ENCODE peak calls at places on chromosomes 6 and 20, in six cellular contexts. One of them, this sample, is unnamed.
A peak's percentile ranks its signal among the peaks of the same experiment; 100 is the strongest.

GRCh38 chr6:114131943-114132342 is 161.0 kb upstream of the HDAC2 start:
- DNase-seq in cardiac muscle cell: no peak
- DNase-seq in AG09309: no peak
- DNase-seq in PC-9: no peak
- DNase-seq in IMR-90: no peak
- DNase-seq in osteoblast: no peak
- DNase-seq in this sample: no peak

GRCh38 chr6:46998436-46999017 is 43.6 kb downstream of the ADGRF1 start:
- DNase-seq in osteoblast: no peak
- DNase-seq in IMR-90: no peak
- DNase-seq in cardiac muscle cell: no peak
- DNase-seq in AG09309: no peak
- DNase-seq in PC-9: peak; percentile 8
- DNase-seq in this sample: no peak

GRCh38 chr20:49054032-49054643 is 8.0 kb downstream of the CSE1L start:
- DNase-seq in AG09309: no peak
- DNase-seq in osteoblast: no peak
- DNase-seq in PC-9: no peak
- DNase-seq in IMR-90: no peak
- DNase-seq in cardiac muscle cell: no peak
- DNase-seq in this sample: peak; percentile 50

GRCh38 chr6:84123186-84123585 is 89.6 kb downstream of the MRAP2 start:
- DNase-seq in IMR-90: no peak
- DNase-seq in cardiac muscle cell: no peak
- DNase-seq in osteoblast: no peak
- DNase-seq in AG09309: no peak
- DNase-seq in PC-9: no peak
- DNase-seq in this sample: no peak

GRCh38 chr6:112717401-112717800 is 370.3 kb downstream of the RFPL4B start:
- DNase-seq in IMR-90: peak; percentile 39
- DNase-seq in osteoblast: no peak
- DNase-seq in PC-9: no peak
- DNase-seq in cardiac muscle cell: no peak
- DNase-seq in AG09309: no peak
- DNase-seq in this sample: no peak

GRCh38 chr6:21664263-21665081 is 70.9 kb downstream of the SOX4 start:
- DNase-seq in AG09309: no peak
- DNase-seq in IMR-90: no peak
- DNase-seq in cardiac muscle cell: peak; percentile 24
- DNase-seq in PC-9: peak; percentile 34
- DNase-seq in osteoblast: no peak
- DNase-seq in this sample: no peak

GRCh38 chr20:49037962-49038387 is 8.1 kb upstream of the CSE1L start:
- DNase-seq in IMR-90: peak; percentile 4
- DNase-seq in PC-9: peak; percentile 40
- DNase-seq in cardiac muscle cell: no peak
- DNase-seq in AG09309: no peak
- DNase-seq in osteoblast: no peak
- DNase-seq in this sample: peak; percentile 19

GRCh38 chr20:44733341-44734069 is 12.2 kb upstream of the KCNK15 start:
- DNase-seq in PC-9: peak; percentile 78
- DNase-seq in IMR-90: peak; percentile 65
- DNase-seq in cardiac muscle cell: peak; percentile 75
- DNase-seq in AG09309: no peak
- DNase-seq in osteoblast: peak; percentile 91
- DNase-seq in this sample: peak; percentile 76

GRCh38 chr6:28974505-28974904 is 30.6 kb downstream of the ZNF311 start:
- DNase-seq in AG09309: no peak
- DNase-seq in cardiac muscle cell: no peak
- DNase-seq in IMR-90: no peak
- DNase-seq in PC-9: no peak
- DNase-seq in osteoblast: peak; percentile 4
- DNase-seq in this sample: no peak

GRCh38 chr6:14177413-14178082 is 60.0 kb downstream of the CD83 start:
- DNase-seq in AG09309: no peak
- DNase-seq in osteoblast: no peak
- DNase-seq in PC-9: no peak
- DNase-seq in cardiac muscle cell: no peak
- DNase-seq in IMR-90: no peak
- DNase-seq in this sample: no peak

GRCh38 chr20:18663932-18664331 is 76.1 kb downstream of the DTD1 start:
- DNase-seq in cardiac muscle cell: no peak
- DNase-seq in IMR-90: peak; percentile 61
- DNase-seq in AG09309: no peak
- DNase-seq in PC-9: no peak
- DNase-seq in osteoblast: no peak
- DNase-seq in this sample: no peak

GRCh38 chr6:44642870-44643522 is 255.5 kb downstream of the CDC5L start:
- DNase-seq in osteoblast: no peak
- DNase-seq in cardiac muscle cell: no peak
- DNase-seq in PC-9: no peak
- DNase-seq in IMR-90: peak; percentile 18
- DNase-seq in AG09309: no peak
- DNase-seq in this sample: peak; percentile 18

GRCh38 chr6:112286010-112286409 is 31.6 kb upstream of the LAMA4 start:
- DNase-seq in AG09309: no peak
- DNase-seq in osteoblast: no peak
- DNase-seq in IMR-90: no peak
- DNase-seq in PC-9: no peak
- DNase-seq in cardiac muscle cell: no peak
- DNase-seq in this sample: peak; percentile 66

GRCh38 chr6:3351105-3351676 is 92.4 kb downstream of the PSMG4 start:
- DNase-seq in osteoblast: no peak
- DNase-seq in cardiac muscle cell: peak; percentile 30
- DNase-seq in AG09309: no peak
- DNase-seq in PC-9: no peak
- DNase-seq in IMR-90: no peak
- DNase-seq in this sample: no peak

GRCh38 chr6:122730334-122730733 is 49.2 kb upstream of the FABP7 start:
- DNase-seq in cardiac muscle cell: no peak
- DNase-seq in PC-9: no peak
- DNase-seq in osteoblast: no peak
- DNase-seq in AG09309: no peak
- DNase-seq in IMR-90: no peak
- DNase-seq in this sample: no peak

GRCh38 chr6:17881085-17881883 is 106.2 kb downstream of the KIF13A start:
- DNase-seq in PC-9: no peak
- DNase-seq in osteoblast: no peak
- DNase-seq in IMR-90: no peak
- DNase-seq in AG09309: peak; percentile 85
- DNase-seq in cardiac muscle cell: no peak
- DNase-seq in this sample: no peak

GRCh38 chr6:17884501-17885039 is 102.9 kb downstream of the KIF13A start:
- DNase-seq in osteoblast: no peak
- DNase-seq in PC-9: no peak
- DNase-seq in AG09309: no peak
- DNase-seq in cardiac muscle cell: no peak
- DNase-seq in IMR-90: no peak
- DNase-seq in this sample: peak; percentile 71

GRCh38 chr6:17885079-17885478 is 102.4 kb downstream of the KIF13A start:
- DNase-seq in AG09309: no peak
- DNase-seq in PC-9: no peak
- DNase-seq in IMR-90: peak; percentile 19
- DNase-seq in cardiac muscle cell: no peak
- DNase-seq in osteoblast: peak; percentile 35
- DNase-seq in this sample: no peak

GRCh38 chr6:17885889-17886576 is 101.4 kb downstream of the KIF13A start:
- DNase-seq in IMR-90: peak; percentile 25
- DNase-seq in PC-9: no peak
- DNase-seq in cardiac muscle cell: no peak
- DNase-seq in osteoblast: peak; percentile 15
- DNase-seq in AG09309: no peak
- DNase-seq in this sample: no peak

DNA sequence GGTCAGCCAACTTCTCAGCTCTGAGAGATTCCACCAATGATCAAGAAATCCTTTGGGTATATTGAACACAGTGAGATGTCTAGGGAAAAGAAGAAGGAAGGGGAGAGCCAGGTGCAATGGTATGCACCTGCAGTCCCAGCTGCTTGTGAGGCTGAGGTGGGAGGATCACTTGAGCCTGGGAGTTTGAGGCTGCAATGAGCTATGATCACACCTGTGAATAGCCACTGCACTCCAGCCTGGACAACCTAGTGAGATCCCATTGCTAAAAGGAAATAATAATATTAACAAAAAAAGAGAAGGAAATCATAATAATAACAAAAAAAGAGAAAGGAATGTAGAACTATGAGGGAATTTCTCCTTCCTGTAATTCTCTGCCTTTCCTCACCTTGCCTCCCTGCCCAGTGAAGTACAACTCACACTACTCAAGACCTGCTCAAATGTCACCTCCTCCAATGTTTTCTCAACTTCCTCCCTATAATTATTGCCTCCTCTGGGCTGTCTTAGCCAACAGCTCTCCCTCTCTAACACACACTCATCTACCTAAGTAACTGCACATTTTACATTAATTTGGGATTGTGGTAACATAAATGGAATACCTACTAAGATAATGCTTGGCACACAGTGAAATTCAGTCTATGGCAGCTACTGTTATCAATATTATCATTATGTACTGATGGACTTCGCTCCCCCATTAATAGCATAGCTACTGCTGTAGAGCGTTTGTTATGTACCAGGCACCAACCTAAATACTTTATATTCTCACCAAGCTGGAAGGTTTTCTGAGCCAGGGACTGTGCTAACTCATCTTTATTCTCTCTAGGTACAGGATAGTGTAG is 103.6 kb downstream of the KIF13A start:
- DNase-seq in PC-9: no peak
- DNase-seq in osteoblast: no peak
- DNase-seq in cardiac muscle cell: no peak
- DNase-seq in AG09309: no peak
- DNase-seq in IMR-90: no peak
- DNase-seq in this sample: no peak
- H3K4me3 ChIP-seq in PC-9: no peak overlapping the region
- H3K4me3 ChIP-seq in osteoblast: no peak overlapping the region
- H3K4me3 ChIP-seq in cardiac muscle cell: no peak overlapping the region
- H3K4me3 ChIP-seq in AG09309: no peak overlapping the region
- H3K4me3 ChIP-seq in IMR-90: no peak overlapping the region
- H3K4me3 ChIP-seq in this sample: no peak overlapping the region

DNA sequence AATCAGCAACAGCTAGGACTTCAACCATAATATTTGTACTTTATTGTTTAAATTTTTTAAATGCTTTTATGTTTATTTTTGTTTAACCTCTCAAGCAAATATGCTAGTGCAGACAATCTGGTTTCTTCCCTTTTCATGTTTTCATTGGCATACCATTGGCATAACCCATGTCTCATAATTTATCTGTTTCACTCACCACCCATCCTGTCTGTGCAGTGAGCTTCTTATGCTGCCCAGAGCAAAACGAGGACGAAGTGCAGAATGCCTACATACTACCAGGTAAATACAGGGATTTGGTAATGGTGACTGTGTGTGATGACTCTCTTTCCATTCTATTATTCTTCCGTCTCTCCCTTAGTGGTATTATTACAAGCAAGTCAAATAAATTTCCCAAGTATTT is 361.4 kb upstream of the KCNQ5 start:
- DNase-seq in IMR-90: peak; percentile 4
- DNase-seq in AG09309: no peak
- DNase-seq in osteoblast: no peak
- DNase-seq in cardiac muscle cell: no peak
- DNase-seq in PC-9: no peak
- DNase-seq in this sample: no peak
- TF ChIP-seq CTCF in IMR-90: no peak
- TF ChIP-seq CTCF in AG09309: no peak
- TF ChIP-seq CTCF in osteoblast: no peak
- TF ChIP-seq CTCF in cardiac muscle cell: no peak
- TF ChIP-seq CTCF in PC-9: no peak
- TF ChIP-seq CTCF in this sample: no peak

GRCh38 chr20:64006902-64007301 is 26.0 kb downstream of the PRPF6 start:
- DNase-seq in AG09309: no peak
- DNase-seq in cardiac muscle cell: no peak
- DNase-seq in PC-9: no peak
- DNase-seq in osteoblast: no peak
- DNase-seq in IMR-90: no peak
- DNase-seq in this sample: peak; percentile 51

GRCh38 chr20:64010711-64011237 is 25.2 kb upstream of the C20orf204 start:
- DNase-seq in IMR-90: peak; percentile 48
- DNase-seq in cardiac muscle cell: no peak
- DNase-seq in PC-9: no peak
- DNase-seq in osteoblast: no peak
- DNase-seq in AG09309: peak; percentile 59
- DNase-seq in this sample: peak; percentile 88

GRCh38 chr20:64006490-64006889 is 25.6 kb downstream of the PRPF6 start:
- DNase-seq in osteoblast: no peak
- DNase-seq in AG09309: no peak
- DNase-seq in cardiac muscle cell: no peak
- DNase-seq in PC-9: no peak
- DNase-seq in IMR-90: no peak
- DNase-seq in this sample: no peak

GRCh38 chr20:64009811-64010387 is 26.1 kb upstream of the C20orf204 start:
- DNase-seq in IMR-90: no peak
- DNase-seq in osteoblast: no peak
- DNase-seq in cardiac muscle cell: no peak
- DNase-seq in PC-9: no peak
- DNase-seq in AG09309: no peak
- DNase-seq in this sample: peak; percentile 42

GRCh38 chr20:64011366-64011779 is 24.6 kb upstream of the C20orf204 start:
- DNase-seq in PC-9: no peak
- DNase-seq in IMR-90: no peak
- DNase-seq in cardiac muscle cell: no peak
- DNase-seq in AG09309: no peak
- DNase-seq in osteoblast: no peak
- DNase-seq in this sample: peak; percentile 80
- H3K4me3 ChIP-seq in PC-9: no peak overlapping the region
- H3K4me3 ChIP-seq in IMR-90: no peak overlapping the region
- H3K4me3 ChIP-seq in cardiac muscle cell: no peak overlapping the region
- H3K4me3 ChIP-seq in AG09309: no peak overlapping the region
- H3K4me3 ChIP-seq in osteoblast: no peak overlapping the region
- H3K4me3 ChIP-seq in this sample: peak overlapping the region; percentile 10

GRCh38 chr6:119333707-119334295 is 15.8 kb downstream of the MAN1A1 start:
- DNase-seq in PC-9: no peak
- DNase-seq in IMR-90: no peak
- DNase-seq in AG09309: no peak
- DNase-seq in osteoblast: no peak
- DNase-seq in cardiac muscle cell: no peak
- DNase-seq in this sample: peak; percentile 51
- TF ChIP-seq CTCF in PC-9: peak; percentile 93
- TF ChIP-seq CTCF in IMR-90: peak; percentile 19
- TF ChIP-seq CTCF in AG09309: peak; percentile 17
- TF ChIP-seq CTCF in osteoblast: peak; percentile 23
- TF ChIP-seq CTCF in cardiac muscle cell: peak; percentile 4
- TF ChIP-seq CTCF in this sample: peak; percentile 47

GRCh38 chr20:62550087-62550565 is 74.3 kb upstream of the GATA5 start:
- DNase-seq in IMR-90: no peak
- DNase-seq in AG09309: no peak
- DNase-seq in cardiac muscle cell: peak; percentile 94
- DNase-seq in PC-9: no peak
- DNase-seq in osteoblast: no peak
- DNase-seq in this sample: no peak
- H3K4me3 ChIP-seq in IMR-90: no peak overlapping the region
- H3K4me3 ChIP-seq in AG09309: no peak overlapping the region
- H3K4me3 ChIP-seq in cardiac muscle cell: peak overlapping the region; percentile 96
- H3K4me3 ChIP-seq in PC-9: no peak overlapping the region
- H3K4me3 ChIP-seq in osteoblast: no peak overlapping the region
- H3K4me3 ChIP-seq in this sample: no peak overlapping the region

DNA sequence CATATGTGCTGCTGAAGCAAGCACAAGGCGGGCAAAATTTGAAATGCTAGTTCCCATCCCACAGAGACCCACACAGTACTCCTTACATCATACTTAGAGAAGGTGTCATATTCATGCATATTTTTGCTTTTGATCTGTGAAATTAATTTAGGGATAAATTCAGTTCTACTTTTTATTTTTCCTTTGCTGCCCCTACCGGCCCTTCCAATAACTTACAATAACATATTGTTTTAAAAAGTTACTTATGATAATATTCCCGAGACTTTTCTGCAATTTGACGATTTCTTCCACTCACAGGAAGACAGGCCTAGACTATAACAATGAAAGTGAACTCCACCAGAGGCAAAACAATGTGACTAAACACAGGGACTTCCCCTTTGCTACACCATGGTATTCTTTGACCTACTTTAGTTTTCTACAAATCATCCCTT is 35.0 kb downstream of the SESN1 start:
- DNase-seq in osteoblast: no peak
- DNase-seq in PC-9: no peak
- DNase-seq in AG09309: no peak
- DNase-seq in cardiac muscle cell: no peak
- DNase-seq in IMR-90: peak; percentile 24
- DNase-seq in this sample: peak; percentile 29
- TF ChIP-seq CTCF in osteoblast: peak; percentile 40
- TF ChIP-seq CTCF in PC-9: peak; percentile 60
- TF ChIP-seq CTCF in AG09309: peak; percentile 29
- TF ChIP-seq CTCF in cardiac muscle cell: peak; percentile 18
- TF ChIP-seq CTCF in IMR-90: no peak
- TF ChIP-seq CTCF in this sample: no peak